ENCODE peak calls at places on chromosomes 1 and 21, in four cellular contexts. F is OCI-LY7; S is stimulated activated CD8-positive, alpha-beta memory T cell treated with anti-CD3 and anti-CD28 coated beads, Interleukin-15, amount 100 ng/mL, for 4 hours; V is CD4-positive, alpha-beta memory T cell. I is an unnamed sample.

GRCh38 chr1:82589588-82589987 is 788.9 kb downstream of the ADGRL2 start:
- DNase-seq in V (no peak), F (no peak), S (no peak), I (no peak)

GRCh38 chr1:76465030-76465429 is 390.5 kb downstream of the ST6GALNAC3 start:
- DNase-seq in F (no peak), S (no peak), V (no peak), I (no peak)

GRCh38 chr1:237205400-237206064 is 163.5 kb downstream of the RYR2 start:
- DNase-seq in F (no peak), V (no peak), S (no peak), I (no peak)

GRCh38 chr1:58983159-58983558 is 199.3 kb upstream of the JUN start:
- DNase-seq in V (no peak), F (no peak), S (no peak), I (no peak)

GRCh38 chr1:64857347-64857746 is 109.0 kb downstream of the JAK1 start:
- DNase-seq in S (no peak), F (no peak), V (no peak), I (no peak)

GRCh38 chr1:203361843-203362524 is 11.1 kb upstream of the FMOD start:
- DNase-seq in V (no peak), S (no peak), F (peak), I (no peak)

GRCh38 chr1:77797991-77798390 is 18.5 kb downstream of the MIGA1 start:
- DNase-seq in S (no peak), V (no peak), F (no peak), I (no peak)

GRCh38 chr1:29800522-29800956 is 564.2 kb downstream of the PTPRU start:
- DNase-seq in F (no peak), V (no peak), S (no peak), I (no peak)

GRCh38 chr21:26072891-26073615 is 97.5 kb downstream of the APP start:
- DNase-seq in F (no peak), V (no peak), S (no peak), I (peak)